ENCODE peak calls at places on chromosomes 7 and 10, in nine cellular contexts. P, K, Q, B, Z, I, F, S and C are unnamed samples.

GRCh38 chr7:152523916-152524315 is 88.1 kb upstream of the KMT2C start:
- DNase-seq in K (no peak), Q (no peak), P (no peak), F (no peak), Z (no peak), B (no peak), I (no peak), S (no peak), C (no peak)

GRCh38 chr10:119139464-119140067 is 25.9 kb downstream of the SFXN4 start:
- DNase-seq in B (peak; percentile 16), P (peak; percentile 16), F (no peak), K (no peak), S (peak; percentile 53), I (no peak), Z (peak; percentile 47), Q (no peak), C (no peak)

GRCh38 chr10:74851834-74852233 is 25.4 kb downstream of the KAT6B start:
- DNase-seq in Z (no peak), K (no peak), P (no peak), B (no peak), F (no peak), I (no peak), Q (no peak), S (no peak), C (no peak)

GRCh38 chr7:138164804-138165203 is 88.5 kb downstream of the AKR1D1 start:
- DNase-seq in P (no peak), K (no peak), Q (no peak), F (no peak), I (no peak), B (peak; percentile 34), S (no peak), Z (no peak), C (no peak)

GRCh38 chr10:46308666-46309450 is 22.1 kb downstream of the ANTXRL start:
- DNase-seq in B (no peak), Z (no peak), P (no peak), I (no peak), S (no peak), F (no peak), Q (no peak), K (no peak), C (no peak)

GRCh38 chr7:1918063-1918645 is 248.1 kb downstream of the ELFN1 start:
- DNase-seq in I (no peak), K (no peak), Z (no peak), Q (no peak), P (no peak), S (no peak), B (no peak), F (no peak), C (no peak)

GRCh38 chr10:83248232-83248631 is 891.1 kb upstream of the GHITM start:
- DNase-seq in I (no peak), P (no peak), F (no peak), B (no peak), S (no peak), Z (no peak), K (no peak), Q (no peak), C (no peak)

GRCh38 chr7:129144834-129145668 is 544 bp downstream of the TSPAN33 start:
- DNase-seq in F (no peak), S (no peak), P (no peak), B (no peak), Z (no peak), K (no peak), I (no peak), Q (no peak), C (no peak)

GRCh38 chr7:3063016-3063753 is 19.5 kb upstream of the CARD11 start:
- DNase-seq in F (no peak), I (no peak), S (no peak), K (no peak), B (no peak), P (no peak), Z (no peak), Q (no peak), C (no peak)

GRCh38 chr7:20834656-20835055 is 48.0 kb upstream of the SP8 start:
- DNase-seq in S (peak; percentile 11), K (no peak), B (no peak), F (no peak), Q (no peak), P (no peak), Z (peak; percentile 7), I (no peak), C (no peak)

GRCh38 chr7:111012799-111013675 is 77.9 kb upstream of the LRRN3 start:
- DNase-seq in S (no peak), F (no peak), Q (peak; percentile 63), Z (no peak), B (peak; percentile 44), I (peak; percentile 13), P (no peak), K (no peak), C (no peak)

GRCh38 chr10:128113026-128113425 is 13.2 kb downstream of the MKI67 start:
- DNase-seq in F (no peak), I (no peak), K (no peak), Z (no peak), S (no peak), B (no peak), P (no peak), Q (no peak), C (no peak)

GRCh38 chr10:128115356-128115755 is 10.9 kb downstream of the MKI67 start:
- DNase-seq in Q (no peak), Z (no peak), B (no peak), S (no peak), I (no peak), F (no peak), K (no peak), P (no peak), C (no peak)

GRCh38 chr10:128116851-128117615 is 9.2 kb downstream of the MKI67 start:
- DNase-seq in F (no peak), I (no peak), S (no peak), Q (no peak), Z (peak; percentile 19), B (no peak), P (no peak), K (no peak), C (no peak)

GRCh38 chr10:128111686-128112085 is 14.5 kb downstream of the MKI67 start:
- DNase-seq in Q (no peak), S (no peak), Z (no peak), I (no peak), P (no peak), B (no peak), F (no peak), K (no peak), C (no peak)

DNA sequence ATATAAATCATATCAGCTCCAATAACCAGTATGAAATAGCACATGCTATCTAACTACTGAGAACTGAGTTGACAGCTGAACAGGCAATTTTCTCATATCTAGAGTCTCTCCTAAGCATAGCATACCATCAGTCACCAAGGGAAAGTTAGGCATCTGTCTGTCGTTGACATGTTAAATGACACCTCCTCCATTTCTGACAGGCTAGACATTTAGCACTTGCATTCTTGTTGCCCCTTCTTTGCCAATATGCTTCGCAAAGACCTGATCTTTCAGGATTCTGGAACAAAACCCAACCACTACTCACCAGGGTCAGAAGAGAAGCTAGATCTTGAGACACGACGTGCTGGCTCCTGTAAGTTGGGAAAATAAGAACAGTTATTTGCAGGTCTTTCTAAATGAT is 10.0 kb downstream of the MKI67 start:
- DNase-seq in F (no peak), Q (no peak), I (no peak), S (no peak), B (no peak), K (no peak), Z (no peak), P (no peak), C (no peak)
- TF ChIP-seq EZH2 in F (no peak), Q (no peak), I (no peak), S (no peak), B (no peak), K (no peak), Z (no peak), P (no peak), C (no peak)

DNA sequence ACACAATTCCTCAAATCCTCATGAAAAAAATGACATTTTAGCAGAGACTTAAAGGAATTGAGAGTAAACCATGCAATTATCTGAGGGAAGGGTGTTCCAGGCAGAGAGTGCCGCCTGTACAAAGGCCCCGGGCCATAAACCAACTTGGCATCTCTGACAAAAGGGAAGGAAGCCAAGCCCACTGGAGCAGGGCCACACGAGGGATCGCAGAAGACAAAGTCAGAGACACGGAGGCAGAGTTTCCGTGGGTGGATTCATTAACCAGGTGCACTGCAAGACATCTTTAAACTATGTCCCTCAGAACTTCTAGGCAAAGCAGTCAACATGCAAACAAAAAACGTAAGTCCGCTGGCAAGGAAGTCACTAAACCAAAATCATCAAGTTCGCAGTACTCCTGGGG is 92.0 kb downstream of the SFMBT2 start:
- DNase-seq in B (no peak), P (no peak), Z (no peak), K (no peak), I (no peak), S (no peak), Q (no peak), F (no peak), C (no peak)
- H3K79me2 ChIP-seq in B (no peaks in the 10 kb centered on the region), P (no peaks in the 10 kb centered on the region), Z (no peaks in the 10 kb centered on the region), K (no peaks in the 10 kb centered on the region), I (no peaks in the 10 kb centered on the region), S (no peaks in the 10 kb centered on the region), Q (peaks cover 65% of the 10 kb centered on the region), F (no peaks in the 10 kb centered on the region), C (no peaks in the 10 kb centered on the region)

GRCh38 chr10:6460861-6461409 is 119.1 kb downstream of the PRKCQ start:
- DNase-seq in P (no peak), S (no peak), Z (no peak), B (no peak), I (no peak), F (no peak), K (no peak), Q (no peak), C (no peak)
- TF ChIP-seq EZH2 in P (no peak), S (no peak), Z (no peak), B (no peak), I (no peak), F (no peak), K (no peak), Q (no peak), C (no peak)

GRCh38 chr7:45001138-45001694 is 1.2 kb downstream of the CCM2 start:
- DNase-seq in Q (no peak), Z (peak; percentile 49), K (peak; percentile 74), P (no peak), I (peak; percentile 76), B (peak; percentile 71), F (peak; percentile 54), S (peak; percentile 46), C (peak; percentile 32)

GRCh38 chr7:45007571-45008328 is 7.7 kb downstream of the CCM2 start:
- DNase-seq in Q (peak; percentile 45), S (no peak), Z (no peak), F (no peak), B (no peak), I (no peak), K (no peak), P (no peak), C (no peak)

GRCh38 chr7:45003789-45004188 is 3.8 kb downstream of the CCM2 start:
- DNase-seq in B (no peak), K (no peak), I (no peak), P (no peak), Z (no peak), F (no peak), S (no peak), Q (no peak), C (no peak)

GRCh38 chr7:45001826-45002225 is 1.8 kb downstream of the CCM2 start:
- DNase-seq in S (no peak), Z (no peak), P (no peak), B (peak; percentile 48), F (no peak), K (no peak), I (no peak), Q (no peak), C (no peak)

DNA sequence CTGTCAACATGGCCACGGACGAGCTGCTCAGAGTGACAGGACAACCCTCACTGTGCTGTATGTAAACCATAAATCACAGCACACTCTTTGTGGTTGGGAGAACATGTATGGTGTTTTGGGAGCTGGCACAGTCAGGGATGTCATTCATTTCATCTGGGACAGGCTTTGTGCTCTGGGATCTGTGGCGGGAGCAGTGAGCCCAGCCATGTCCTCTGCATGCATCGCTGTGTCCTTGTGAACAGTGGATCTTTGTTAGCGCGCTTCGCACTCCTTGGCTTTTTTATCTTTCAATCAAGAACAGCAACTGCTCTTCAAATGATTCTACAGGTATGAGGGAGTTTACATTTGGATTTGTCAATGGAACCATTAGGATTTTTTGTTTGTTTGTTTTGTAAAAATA is 7.1 kb downstream of the CCM2 start:
- DNase-seq in S (no peak), I (no peak), B (no peak), Z (no peak), F (no peak), K (no peak), P (no peak), Q (no peak), C (no peak)
- H3K79me2 ChIP-seq in S (peaks cover 92% of the 10 kb centered on the region), I (peaks cover 76% of the 10 kb centered on the region), B (peaks cover 90% of the 10 kb centered on the region), Z (peaks cover 100% of the 10 kb centered on the region), F (peaks cover 52% of the 10 kb centered on the region), K (peaks cover 88% of the 10 kb centered on the region), P (peaks cover 16% of the 10 kb centered on the region), Q (peaks cover 62% of the 10 kb centered on the region), C (peaks cover 90% of the 10 kb centered on the region)